ENCODE peak calls at places on chromosome 4, in ten cellular contexts. P, C, F, R, S, Z, E, T, J and A are unnamed samples.

GRCh38 chr4:176270669-176271068 is 1.6 kb upstream of the ASB5 start:
- DNase-seq in P (no peak), C (peak; percentile 97), F (no peak), R (peak; percentile 98), S (peak; percentile 8), Z (peak; percentile 31), E (peak; percentile 99), T (peak; percentile 91), J (no peak), A (peak; percentile 72)

GRCh38 chr4:1080961-1081688 is 32.2 kb downstream of the RNF212 start:
- DNase-seq in P (no peak), C (peak; percentile 30), F (no peak), R (peak; percentile 21), S (peak; percentile 31), Z (peak; percentile 36), E (peak; percentile 40), T (no peak), J (no peak), A (no peak)

GRCh38 chr4:153045111-153045982 is 109.2 kb downstream of the FHDC1 start:
- DNase-seq in P (no peak), C (no peak), F (no peak), R (no peak), S (no peak), Z (no peak), E (no peak), T (no peak), J (no peak), A (no peak)

GRCh38 chr4:42412251-42412650 is 15.0 kb downstream of the SHISA3 start:
- DNase-seq in P (no peak), C (no peak), F (no peak), R (peak; percentile 72), S (no peak), Z (no peak), E (peak; percentile 46), T (peak; percentile 25), J (no peak), A (no peak)

GRCh38 chr4:15003891-15004700 is 1.8 kb downstream of the CPEB2 start:
- DNase-seq in P (peak; percentile 66), C (peak; percentile 75), F (no peak), R (peak; percentile 9), S (peak; percentile 50), Z (no peak), E (no peak), T (peak; percentile 33), J (peak; percentile 81), A (peak; percentile 33)

GRCh38 chr4:26741491-26741871 is 119.2 kb upstream of the STIM2 start:
- DNase-seq in P (no peak), C (no peak), F (no peak), R (peak; percentile 18), S (no peak), Z (no peak), E (no peak), T (peak; percentile 22), J (no peak), A (no peak)

GRCh38 chr4:149790172-149790907 is 25.3 kb downstream of the IQCM start:
- DNase-seq in P (no peak), C (no peak), F (no peak), R (peak; percentile 61), S (no peak), Z (no peak), E (peak; percentile 58), T (no peak), J (no peak), A (no peak)

GRCh38 chr4:74038161-74039064 is at the start of gene CXCL3:
- DNase-seq in P (no peak), C (peak; percentile 82), F (no peak), R (peak; percentile 53), S (peak; percentile 10), Z (peak; percentile 33), E (peak; percentile 91), T (peak; percentile 80), J (peak; percentile 89), A (peak; percentile 27)

GRCh38 chr4:20151436-20151835 is 100.3 kb upstream of the SLIT2 start:
- DNase-seq in P (no peak), C (no peak), F (no peak), R (no peak), S (no peak), Z (no peak), E (peak; percentile 49), T (no peak), J (no peak), A (no peak)

GRCh38 chr4:128590034-128590740 is 219.3 kb upstream of the JADE1 start:
- DNase-seq in P (no peak), C (no peak), F (no peak), R (no peak), S (no peak), Z (no peak), E (no peak), T (no peak), J (no peak), A (peak; percentile 27)

GRCh38 chr4:56871357-56871993 is 36.2 kb upstream of the REST start:
- DNase-seq in P (peak; percentile 3), C (peak; percentile 67), F (no peak), R (peak; percentile 43), S (no peak), Z (no peak), E (peak; percentile 44), T (peak; percentile 27), J (peak; percentile 78), A (peak; percentile 71)

GRCh38 chr4:104210420-104210819 is 284.3 kb downstream of the CXXC4 start:
- DNase-seq in P (no peak), C (no peak), F (no peak), R (no peak), S (no peak), Z (no peak), E (no peak), T (no peak), J (no peak), A (no peak)